ENCODE peak calls at places on chromosomes 1 and 21, in five cellular contexts. I is dermis blood vessel endothelial cell; V is HTR-8/SVneo; T is stimulated activated CD8-positive, alpha-beta memory T cell treated with anti-CD3 and anti-CD28 coated beads, Interleukin-7, amount 100 ng/mL, for 1 hour; L is GM03348. X is an unnamed sample.

GRCh38 chr1:1397839-1398523 is 1.2 kb downstream of the CCNL2 start:
- DNase-seq in I (peak; percentile 55), V (no peak), T (no peak), L (peak; percentile 30), X (no peak)

GRCh38 chr1:91871994-91872393 is 14.0 kb downstream of the TGFBR3 start:
- DNase-seq in I (peak; percentile 17), V (no peak), T (no peak), L (peak; percentile 35), X (no peak)

GRCh38 chr1:150813028-150813707 is 5.1 kb upstream of the CTSK start:
- DNase-seq in I (peak; percentile 89), V (peak; percentile 57), T (no peak), L (peak; percentile 79), X (peak; percentile 85)

GRCh38 chr1:219155140-219155539 is 18.5 kb upstream of the LYPLAL1 start:
- DNase-seq in I (no peak), V (no peak), T (no peak), L (no peak), X (no peak)

GRCh38 chr21:35974801-35975200 is 85.5 kb downstream of the SETD4 start:
- DNase-seq in I (no peak), V (no peak), T (no peak), L (no peak), X (no peak)

GRCh38 chr1:27627051-27627450 is 7.9 kb downstream of the FGR start:
- DNase-seq in I (no peak), V (no peak), T (no peak), L (no peak), X (no peak)

GRCh38 chr1:207342351-207342750 is 20.9 kb downstream of the CD55 start:
- DNase-seq in I (no peak), V (no peak), T (no peak), L (no peak), X (no peak)

GRCh38 chr1:225228871-225229303 is 199.0 kb downstream of the LBR start:
- DNase-seq in I (no peak), V (no peak), T (no peak), L (no peak), X (no peak)

GRCh38 chr1:18668051-18668450 is 37.4 kb downstream of the PAX7 start:
- DNase-seq in I (no peak), V (no peak), T (no peak), L (no peak), X (no peak)

GRCh38 chr1:159421821-159422220 is 10.2 kb upstream of the OR10J4 start:
- DNase-seq in I (no peak), V (no peak), T (no peak), L (no peak), X (no peak)

X was measured in posterior cingulate gyrus.